ENCODE peak calls at places on chromosome 3, in four cellular contexts. F is stomach, A is PC-9, U is transverse colon. Q is an unnamed sample.

GRCh38 chr3:61684386-61684785 is 123.0 kb downstream of the PTPRG start:
- DNase-seq in F (no peak), A (no peak), U (no peak), Q (no peak)

GRCh38 chr3:33717866-33718594 is at the start of gene CLASP2:
- DNase-seq in F (peak; percentile 90), A (peak; percentile 84), U (peak; percentile 91), Q (peak; percentile 89)

GRCh38 chr3:19547665-19548464 is 386.2 kb downstream of the EFHB start:
- DNase-seq in F (no peak), A (no peak), U (no peak), Q (no peak)

GRCh38 chr3:128330301-128330845 is 136.3 kb downstream of the DNAJB8 start:
- DNase-seq in F (no peak), A (no peak), U (no peak), Q (no peak)

GRCh38 chr3:15367059-15367458 is 34.7 kb upstream of the SH3BP5 start:
- DNase-seq in F (no peak), A (no peak), U (no peak), Q (no peak)

GRCh38 chr3:175193815-175194518 is 334.8 kb downstream of the NAALADL2 start:
- DNase-seq in F (no peak), A (no peak), U (no peak), Q (no peak)

GRCh38 chr3:82217571-82217970 is 456.1 kb upstream of the GBE1 start:
- DNase-seq in F (no peak), A (no peak), U (no peak), Q (no peak)

GRCh38 chr3:78629544-78629943 is 1138.3 kb downstream of the ROBO1 start:
- DNase-seq in F (no peak), A (no peak), U (no peak), Q (no peak)

GRCh38 chr3:129527262-129527661 is 1.2 kb upstream of the RHO start:
- DNase-seq in F (no peak), A (no peak), U (no peak), Q (no peak)

GRCh38 chr3:126119008-126119675 is 35.2 kb upstream of the SLC41A3 start:
- DNase-seq in F (peak; percentile 15), A (peak; percentile 55), U (peak; percentile 7), Q (no peak)

GRCh38 chr3:34864011-34864410 is 775.3 kb upstream of the ARPP21 start:
- DNase-seq in F (no peak), A (no peak), U (no peak), Q (no peak)

GRCh38 chr3:65734792-65735191 is 303.9 kb downstream of the MAGI1 start:
- DNase-seq in F (no peak), A (no peak), U (no peak), Q (no peak)

GRCh38 chr3:59235221-59236012 is 185.6 kb upstream of the CFAP20DC start:
- DNase-seq in F (no peak), A (no peak), U (no peak), Q (no peak)

GRCh38 chr3:35413483-35413882 is 225.8 kb upstream of the ARPP21 start:
- DNase-seq in F (no peak), A (no peak), U (no peak), Q (no peak)

GRCh38 chr3:110149763-110150162 is 812.4 kb upstream of the DPPA4 start:
- DNase-seq in F (no peak), A (no peak), U (no peak), Q (no peak)

GRCh38 chr3:33544126-33544525 is 103.9 kb upstream of the UBP1 start:
- DNase-seq in F (no peak), A (no peak), U (no peak), Q (no peak)

GRCh38 chr3:196122021-196122687 is 40.3 kb upstream of the TFRC start:
- DNase-seq in F (no peak), A (no peak), U (no peak), Q (no peak)

DNA sequence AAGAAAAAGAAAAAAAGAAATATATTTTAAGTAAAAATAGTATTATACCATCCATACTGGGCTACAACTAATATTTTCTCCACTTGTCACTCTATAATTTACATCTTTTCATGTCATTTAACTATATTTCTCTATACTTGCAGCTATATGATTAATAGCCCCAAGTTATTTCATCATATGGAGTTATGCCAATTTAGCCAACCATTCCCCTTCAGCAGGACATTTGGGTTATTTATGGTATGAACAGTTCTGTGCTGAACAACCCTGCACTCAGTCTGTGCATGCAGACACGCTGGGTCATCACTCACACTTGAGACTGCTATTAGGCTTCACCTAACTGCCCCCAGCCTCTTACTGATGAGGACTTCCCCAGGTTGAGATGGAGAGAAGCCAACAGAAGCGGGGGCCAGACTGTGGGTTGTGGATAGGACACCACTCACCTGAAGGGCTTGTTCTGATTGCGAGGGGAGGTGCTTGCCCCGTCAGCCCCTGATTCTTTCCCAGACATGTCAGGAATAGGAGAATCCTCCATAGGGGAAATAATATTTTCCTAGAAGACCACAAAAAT is 7.3 kb downstream of the TADA3 start:
- DNase-seq in F (no peak), A (no peak), U (no peak), Q (no peak)
- H3K36me3 ChIP-seq in F (peaks cover 100% of the 10 kb centered on the region), A (peaks cover 15% of the 10 kb centered on the region), U (peaks cover 60% of the 10 kb centered on the region), Q (peaks cover 3% of the 10 kb centered on the region)

GRCh38 chr3:11602886-11603285 is 40.8 kb downstream of the VGLL4 start:
- DNase-seq in F (no peak), A (no peak), U (no peak), Q (no peak)

GRCh38 chr3:11600501-11601282 is 43.0 kb downstream of the VGLL4 start:
- DNase-seq in F (peak; percentile 57), A (peak; percentile 93), U (peak; percentile 65), Q (peak; percentile 93)

GRCh38 chr3:11603628-11604027 is 40.1 kb downstream of the VGLL4 start:
- DNase-seq in F (no peak), A (no peak), U (no peak), Q (no peak)

GRCh38 chr3:11602441-11602840 is 41.3 kb downstream of the VGLL4 start:
- DNase-seq in F (no peak), A (no peak), U (no peak), Q (no peak)

DNA sequence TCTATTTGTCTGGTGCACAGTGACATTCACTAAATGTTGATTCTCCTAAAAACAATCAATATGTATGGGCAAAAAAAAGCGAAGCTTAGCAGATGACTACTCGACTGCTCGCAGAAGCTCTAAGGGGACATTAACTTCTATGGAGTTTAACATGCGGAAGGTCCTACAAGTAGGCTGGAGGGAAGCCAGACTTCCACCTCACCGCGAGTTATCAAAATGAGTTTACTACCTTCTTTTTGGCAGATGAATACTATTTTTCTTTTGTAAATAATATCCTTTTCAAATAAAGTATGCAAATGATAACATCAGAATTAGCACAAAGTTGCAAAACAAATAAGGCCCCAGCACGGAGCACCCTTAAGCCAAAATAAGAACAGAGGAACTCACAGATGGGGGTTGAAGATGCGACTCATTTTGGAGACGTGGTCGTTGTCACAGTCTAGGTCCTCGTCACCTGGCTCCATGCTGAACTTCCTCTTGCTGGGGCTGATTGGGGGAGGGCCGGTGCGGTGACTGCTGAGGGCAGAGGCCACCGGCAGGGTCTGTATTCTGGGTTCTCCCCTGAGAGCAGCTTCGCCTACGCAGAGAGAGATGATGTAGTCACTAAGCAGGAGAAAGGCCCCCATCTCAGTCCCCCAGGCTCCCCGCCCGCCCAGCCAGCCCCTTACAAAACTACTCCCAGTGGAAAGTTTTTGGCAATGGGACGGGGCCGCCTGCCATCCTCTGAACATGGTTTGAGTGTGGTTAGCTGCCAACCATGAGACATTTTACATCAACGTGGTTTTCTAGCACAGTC is 42.1 kb downstream of the VGLL4 start:
- DNase-seq in F (peak; percentile 60), A (no peak), U (no peak), Q (no peak)
- H3K4me3 ChIP-seq in F (no peak overlapping the region), A (no peak overlapping the region), U (no peak overlapping the region), Q (no peak overlapping the region)

GRCh38 chr3:23823620-23824019 is 17.9 kb downstream of the UBE2E1 start:
- DNase-seq in F (no peak), A (no peak), U (no peak), Q (no peak)
- H3K4me1 ChIP-seq in F (peaks cover 76% of the 10 kb centered on the region), A (peaks cover 12% of the 10 kb centered on the region), U (peaks cover 52% of the 10 kb centered on the region), Q (no peaks in the 10 kb centered on the region)

GRCh38 chr3:49675912-49676311 is 1.8 kb downstream of the APEH start:
- DNase-seq in F (no peak), A (no peak), U (no peak), Q (no peak)
- H3K36me3 ChIP-seq in F (peaks cover 56% of the 10 kb centered on the region), A (no peaks in the 10 kb centered on the region), U (peaks cover 40% of the 10 kb centered on the region), Q (peaks cover 6% of the 10 kb centered on the region)

GRCh38 chr3:42162462-42162861 is 71.3 kb downstream of the TRAK1 start:
- DNase-seq in F (no peak), A (no peak), U (no peak), Q (no peak)

GRCh38 chr3:42159706-42160472 is 68.7 kb downstream of the TRAK1 start:
- DNase-seq in F (peak; percentile 86), A (peak; percentile 86), U (peak; percentile 87), Q (peak; percentile 87)

GRCh38 chr3:42157915-42158538 is 66.9 kb downstream of the TRAK1 start:
- DNase-seq in F (no peak), A (no peak), U (no peak), Q (no peak)

GRCh38 chr3:42161050-42161935 is 70.1 kb downstream of the TRAK1 start:
- DNase-seq in F (no peak), A (no peak), U (no peak), Q (no peak)

DNA sequence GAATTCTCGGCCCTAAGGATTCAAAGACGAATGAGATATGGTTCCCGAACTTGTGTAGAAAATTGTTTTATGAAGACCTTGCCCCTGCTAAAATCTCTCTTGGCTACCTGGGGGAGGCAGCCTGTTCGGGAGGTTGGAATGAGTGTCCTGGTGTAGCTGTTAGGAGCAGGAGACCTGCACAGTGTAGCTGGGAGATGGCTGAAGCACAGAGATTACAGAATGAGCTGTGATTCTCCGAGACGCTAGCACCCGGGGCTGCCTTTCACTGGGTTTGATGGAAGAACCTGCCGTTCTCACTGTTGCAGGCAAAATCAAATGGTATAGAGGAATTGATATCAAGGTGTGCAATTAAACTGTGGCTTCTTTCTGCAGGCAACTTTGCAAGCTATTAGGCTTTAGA is 68.0 kb downstream of the TRAK1 start:
- DNase-seq in F (no peak), A (no peak), U (no peak), Q (no peak)
- H3K4me3 ChIP-seq in F (no peak overlapping the region), A (peak overlapping the region; percentile 72), U (peak overlapping the region; percentile 0), Q (peak overlapping the region; percentile 42)

GRCh38 chr3:51971350-51971749 is 2.5 kb downstream of the ABHD14B start:
- DNase-seq in F (no peak), A (no peak), U (no peak), Q (no peak)

GRCh38 chr3:51968883-51969674 is 1.8 kb upstream of the PCBP4 start:
- DNase-seq in F (no peak), A (peak; percentile 38), U (no peak), Q (no peak)

GRCh38 chr3:51969841-51970240 is 2.6 kb upstream of the PCBP4 start:
- DNase-seq in F (no peak), A (no peak), U (no peak), Q (no peak)

GRCh38 chr3:51968175-51968681 is 974 bp upstream of the PCBP4 start:
- DNase-seq in F (no peak), A (no peak), U (no peak), Q (peak; percentile 31)

DNA sequence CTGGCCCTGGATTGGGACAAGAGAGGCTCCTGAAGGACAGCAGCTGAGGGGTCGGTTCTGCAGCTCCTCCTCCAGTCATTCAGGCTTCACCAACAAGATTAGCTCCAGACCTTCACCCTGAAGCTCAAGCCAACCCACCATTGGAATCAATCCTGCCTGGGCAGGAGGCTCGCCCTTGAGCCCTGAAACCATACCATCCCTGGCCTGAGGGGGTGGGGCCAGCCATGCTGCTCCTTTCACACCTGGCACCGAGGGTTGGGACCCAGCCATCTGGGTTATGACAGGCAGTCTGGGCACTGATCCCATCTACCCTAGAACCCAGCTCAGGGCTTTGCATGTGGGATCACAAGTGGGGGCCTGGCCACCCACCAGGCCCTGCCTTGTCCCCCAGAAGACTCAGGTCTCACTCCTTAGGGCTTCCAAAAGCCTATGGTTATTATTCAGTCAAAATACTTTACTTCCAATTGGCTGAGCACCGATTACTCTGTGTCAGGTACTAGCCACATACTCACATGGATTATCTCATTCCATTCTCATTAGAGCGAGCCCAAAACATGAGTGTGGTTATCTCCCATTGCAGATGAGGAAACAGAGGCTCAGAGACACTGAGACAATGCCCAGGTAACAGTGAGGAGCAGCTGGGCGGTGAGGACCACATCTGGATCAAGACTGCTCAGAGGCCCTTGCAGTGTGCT is 3.1 kb downstream of the ABHD14B start:
- DNase-seq in F (peak; percentile 60), A (no peak), U (peak; percentile 50), Q (no peak)
- H3K4me1 ChIP-seq in F (peaks cover 78% of the 10 kb centered on the region), A (peaks cover 12% of the 10 kb centered on the region), U (peaks cover 52% of the 10 kb centered on the region), Q (peaks cover 25% of the 10 kb centered on the region)

Q was measured in Caco-2.